ENCODE peak calls at places on chromosome 18, in four cellular contexts. C is astrocyte of the spinal cord; X is activated CD4-positive, CD25-positive, alpha-beta regulatory T cell; D is body of pancreas. L is an unnamed sample.
A peak's percentile ranks its signal among the peaks of the same experiment; 100 is the strongest.

GRCh38 chr18:63869374-63869773 is 18.1 kb upstream of the SERPINB2 start:
- DNase-seq in D (no peak), X (no peak), C (peak; percentile 12), L (peak; percentile 77)

GRCh38 chr18:79859314-79859713 is 61.6 kb downstream of the KCNG2 start:
- DNase-seq in X (no peak), D (no peak), C (no peak), L (no peak)

GRCh38 chr18:59835656-59836379 is 64.0 kb upstream of the PMAIP1 start:
- DNase-seq in C (no peak), X (no peak), D (no peak), L (no peak)

GRCh38 chr18:10787293-10787901 is 261.6 kb downstream of the NAPG start:
- DNase-seq in D (peak; percentile 79), C (peak; percentile 69), X (peak; percentile 67), L (peak; percentile 92)

GRCh38 chr18:59961086-59961485 is 61.3 kb downstream of the PMAIP1 start:
- DNase-seq in C (no peak), X (no peak), D (peak; percentile 15), L (no peak)

GRCh38 chr18:36120297-36120696 is 8.8 kb downstream of the SLC39A6 start:
- DNase-seq in X (no peak), D (no peak), C (no peak), L (no peak)

GRCh38 chr18:55515946-55516710 is 71.9 kb downstream of the TCF4 start:
- DNase-seq in C (peak; percentile 65), X (no peak), D (no peak), L (peak; percentile 55)

GRCh38 chr18:51110073-51110797 is 80.2 kb downstream of the SMAD4 start:
- DNase-seq in X (peak; percentile 62), C (peak; percentile 24), D (peak; percentile 72), L (peak; percentile 43)

GRCh38 chr18:6414723-6415362 is at the start of gene L3MBTL4:
- DNase-seq in C (peak; percentile 3), X (no peak), D (peak; percentile 68), L (no peak)

GRCh38 chr18:50187659-50188058 is 7.3 kb downstream of the MYO5B start:
- DNase-seq in D (no peak), C (no peak), X (no peak), L (no peak)

GRCh38 chr18:78751664-78752063 is 228.0 kb upstream of the SALL3 start:
- DNase-seq in D (no peak), C (no peak), X (no peak), L (no peak)

GRCh38 chr18:77448046-77448445 is 198.4 kb downstream of the GALR1 start:
- DNase-seq in D (no peak), C (no peak), X (no peak), L (no peak)

GRCh38 chr18:76621782-76622495 is 126.9 kb upstream of the ZNF516 start:
- DNase-seq in C (peak; percentile 31), D (no peak), X (no peak), L (peak; percentile 70)

GRCh38 chr18:46650681-46651080 is 6.3 kb downstream of the LOXHD1 start:
- DNase-seq in X (no peak), D (no peak), C (no peak), L (no peak)

GRCh38 chr18:23779696-23780303 is 90.5 kb downstream of the LAMA3 start:
- DNase-seq in D (no peak), X (no peak), C (peak; percentile 10), L (peak; percentile 43)

GRCh38 chr18:36850527-36851201 is 21.7 kb downstream of the KIAA1328 start:
- DNase-seq in D (no peak), X (no peak), C (peak; percentile 85), L (peak; percentile 89)

GRCh38 chr18:8616026-8616401 is 6.8 kb downstream of the RAB12 start:
- DNase-seq in X (no peak), D (no peak), C (no peak), L (no peak)

L was measured in fibroblast of pulmonary artery.